ENCODE peak calls at places on chromosome 18, in nine cellular contexts. R is GM23338, L is mammary epithelial cell, A is keratinocyte, E is GM12878, M is neural progenitor cell, J is HCT116, D is MM.1S, U is PC-9. Q is an unnamed sample. For H3K79me2 and H3K4me1, the result is how much of the 10 kb centered on the place peaks cover.

GRCh38 chr18:3759099-3759498 is 309.1 kb downstream of the TGIF1 start:
- DNase-seq in D (no peak), E (no peak), U (no peak), A (no peak), M (no peak), L (no peak), J (no peak), R (no peak), Q (no peak)

GRCh38 chr18:28168725-28169124 is 8.2 kb downstream of the CDH2 start:
- DNase-seq in U (no peak), D (peak), M (no peak), J (no peak), L (no peak), R (no peak), A (no peak), E (no peak), Q (no peak)

GRCh38 chr18:49359732-49360444 is 100.6 kb downstream of the DYM start:
- DNase-seq in J (no peak), U (no peak), A (no peak), R (no peak), E (peak), M (no peak), D (peak), L (peak), Q (peak)

GRCh38 chr18:55875330-55875933 is 287.4 kb upstream of the TCF4 start:
- DNase-seq in L (no peak), U (no peak), D (no peak), E (no peak), A (no peak), R (no peak), M (peak), J (no peak), Q (no peak)

GRCh38 chr18:25038261-25038660 is 313.7 kb downstream of the ZNF521 start:
- DNase-seq in D (no peak), R (no peak), M (peak), J (no peak), E (no peak), L (no peak), U (no peak), A (no peak), Q (no peak)

GRCh38 chr18:75456277-75456676 is 28.8 kb upstream of the SMIM21 start:
- DNase-seq in D (no peak), J (no peak), E (no peak), A (no peak), U (no peak), M (peak), R (peak), L (no peak), Q (peak)

GRCh38 chr18:57784034-57784815 is 18.9 kb downstream of the ATP8B1 start:
- DNase-seq in U (no peak), L (peak), A (no peak), D (no peak), E (no peak), J (no peak), M (no peak), R (no peak), Q (peak)

GRCh38 chr18:44067201-44067600 is 613.5 kb upstream of the SETBP1 start:
- DNase-seq in R (no peak), U (no peak), D (no peak), J (no peak), E (no peak), A (no peak), M (no peak), L (no peak), Q (no peak)

GRCh38 chr18:2480536-2480935 is 90.8 kb downstream of the METTL4 start:
- DNase-seq in L (no peak), E (no peak), D (no peak), M (no peak), J (no peak), U (no peak), A (no peak), R (no peak), Q (no peak)

GRCh38 chr18:14026199-14026598 is 106.0 kb downstream of the ZNF519 start:
- DNase-seq in J (no peak), E (no peak), U (no peak), D (no peak), L (no peak), A (no peak), R (peak), M (no peak), Q (no peak)

GRCh38 chr18:6414118-6414722 is 491 bp downstream of the L3MBTL4 start:
- DNase-seq in J (no peak), R (peak), D (peak), E (no peak), A (no peak), M (peak), L (peak), U (no peak), Q (no peak)

GRCh38 chr18:51196811-51197660 is 445 bp downstream of the MEX3C start:
- DNase-seq in L (peak), E (no peak), D (peak), U (peak), M (peak), J (no peak), A (no peak), R (peak), Q (peak)

GRCh38 chr18:47775961-47776360 is 154.5 kb downstream of the SMAD2 start:
- DNase-seq in M (no peak), R (peak), E (no peak), D (no peak), A (no peak), J (no peak), U (no peak), L (no peak), Q (no peak)

GRCh38 chr18:59877366-59877765 is 22.4 kb upstream of the PMAIP1 start:
- DNase-seq in M (no peak), U (no peak), D (no peak), E (no peak), L (no peak), R (no peak), A (no peak), J (no peak), Q (no peak)

GRCh38 chr18:33839452-33840225 is 261.6 kb downstream of the ASXL3 start:
- DNase-seq in L (peak), U (no peak), D (peak), A (peak), R (peak), E (no peak), J (peak), M (peak), Q (peak)

GRCh38 chr18:69757733-69758132 is 189.9 kb downstream of the CD226 start:
- DNase-seq in U (no peak), E (no peak), R (peak), A (no peak), M (peak), J (no peak), L (peak), D (no peak), Q (peak)

GRCh38 chr18:10852610-10853303 is 296.6 kb downstream of the PIEZO2 start:
- DNase-seq in M (no peak), U (no peak), E (no peak), A (no peak), J (no peak), L (no peak), R (no peak), D (no peak), Q (no peak)

GRCh38 chr18:8174758-8175157 is 434.5 kb upstream of the RAB12 start:
- DNase-seq in R (no peak), M (no peak), J (no peak), E (no peak), U (no peak), A (no peak), L (no peak), D (no peak), Q (no peak)

GRCh38 chr18:57241869-57242268 is 95.0 kb downstream of the BOD1L2 start:
- DNase-seq in D (no peak), J (no peak), M (no peak), E (no peak), U (no peak), A (no peak), R (no peak), L (no peak), Q (no peak)

GRCh38 chr18:77131652-77132368 is 773 bp downstream of the MBP start:
- DNase-seq in L (peak), R (peak), E (no peak), M (peak), D (no peak), J (no peak), U (peak), A (no peak), Q (no peak)

GRCh38 chr18:66575263-66575662 is 28.6 kb downstream of the CDH19 start:
- DNase-seq in E (no peak), A (no peak), L (no peak), J (no peak), R (no peak), U (no peak), M (no peak), D (no peak), Q (no peak)

GRCh38 chr18:21741511-21742322 is 1.1 kb downstream of the MIB1 start:
- DNase-seq in D (peak), L (peak), U (peak), M (no peak), A (no peak), E (no peak), J (no peak), R (peak), Q (peak)

GRCh38 chr18:49304746-49305145 is 155.7 kb downstream of the DYM start:
- DNase-seq in L (no peak), U (no peak), D (no peak), M (no peak), R (no peak), A (no peak), J (no peak), E (no peak), Q (no peak)

GRCh38 chr18:34977787-34978532 is 63.3 kb upstream of the MAPRE2 start:
- DNase-seq in M (peak), A (no peak), E (no peak), J (no peak), U (peak), D (peak), L (peak), R (peak), Q (no peak)

GRCh38 chr18:45993441-45993840 is 26.3 kb upstream of the EPG5 start:
- DNase-seq in D (no peak), M (no peak), R (no peak), U (no peak), L (peak), J (no peak), E (no peak), A (peak), Q (peak)

GRCh38 chr18:58005885-58006523 is 38.0 kb upstream of the NEDD4L start:
- DNase-seq in M (no peak), L (peak), U (no peak), E (no peak), A (peak), D (no peak), J (peak), R (no peak), Q (peak)

GRCh38 chr18:76553715-76554603 is 58.9 kb upstream of the ZNF516 start:
- DNase-seq in A (no peak), U (no peak), D (no peak), R (no peak), L (peak), M (no peak), J (no peak), E (no peak), Q (peak)

GRCh38 chr18:48539406-48540328 is 836 bp downstream of the CTIF start:
- DNase-seq in E (no peak), D (peak), L (peak), A (no peak), U (no peak), J (no peak), M (peak), R (peak), Q (peak)

GRCh38 chr18:47888156-47888555 is 42.3 kb downstream of the SMAD2 start:
- DNase-seq in M (no peak), R (no peak), U (no peak), J (no peak), L (no peak), A (no peak), D (no peak), E (no peak), Q (no peak)

GRCh38 chr18:57447154-57447621 is 12.0 kb downstream of the ONECUT2 start:
- DNase-seq in A (no peak), R (peak), J (no peak), E (no peak), L (no peak), D (peak), M (peak), U (no peak), Q (peak)

GRCh38 chr18:65788373-65788772 is 37.6 kb downstream of the CDH7 start:
- DNase-seq in R (no peak), D (peak), M (peak), E (no peak), L (no peak), A (no peak), U (no peak), J (no peak), Q (no peak)

GRCh38 chr18:12238861-12239260 is 15.3 kb upstream of the CIDEA start:
- DNase-seq in M (no peak), A (no peak), L (no peak), R (no peak), J (no peak), E (no peak), D (no peak), U (no peak), Q (peak)

GRCh38 chr18:51323941-51324340 is 126.5 kb upstream of the MEX3C start:
- DNase-seq in U (no peak), M (no peak), A (no peak), R (no peak), D (no peak), L (no peak), J (no peak), E (no peak), Q (no peak)

GRCh38 chr18:68177807-68178702 is 536.9 kb downstream of the TMX3 start:
- DNase-seq in R (no peak), U (peak), E (no peak), A (peak), M (no peak), L (peak), D (no peak), J (no peak), Q (peak)

GRCh38 chr18:10453885-10454772 is at the start of gene APCDD1:
- DNase-seq in D (no peak), M (peak), R (peak), E (no peak), A (no peak), U (no peak), L (peak), J (no peak), Q (peak)

GRCh38 chr18:60499675-60500074 is 127.1 kb upstream of the MC4R start:
- DNase-seq in M (no peak), U (no peak), E (no peak), R (no peak), J (no peak), L (no peak), D (no peak), A (no peak), Q (no peak)

GRCh38 chr18:7413906-7414305 is 153.2 kb upstream of the PTPRM start:
- DNase-seq in J (no peak), A (no peak), L (no peak), D (no peak), U (no peak), E (no peak), M (no peak), R (no peak), Q (no peak)

DNA sequence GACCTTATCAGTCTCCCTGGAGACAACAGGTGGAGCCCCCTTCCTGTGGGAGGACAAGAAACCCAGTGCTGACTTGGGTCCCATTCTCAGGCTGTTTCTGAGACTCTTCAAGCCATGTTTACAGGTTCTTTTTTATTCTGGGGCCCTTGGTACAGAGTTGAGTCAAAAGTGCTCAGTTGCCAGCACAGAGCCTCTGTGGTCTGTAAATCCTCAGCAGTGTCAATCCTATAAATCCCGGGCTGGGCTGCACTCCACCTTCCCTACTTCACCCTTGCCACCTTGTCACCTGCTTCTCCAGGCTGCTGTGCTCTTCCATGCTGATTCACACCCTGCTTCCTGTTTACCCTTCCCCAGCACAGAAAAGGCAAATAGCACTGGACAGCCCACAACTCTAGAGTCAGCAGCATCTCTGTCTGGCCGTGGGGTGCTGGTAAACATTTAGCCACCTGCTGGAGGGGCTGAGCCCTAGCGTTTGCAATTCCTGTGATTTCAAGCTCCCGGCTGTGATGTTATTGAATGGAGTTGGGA is 74.7 kb downstream of the TNFRSF11A start:
- DNase-seq in U (peak), R (peak), A (no peak), D (no peak), L (peak), M (peak), E (no peak), J (no peak), Q (no peak)
- TF ChIP-seq CTCF in U (peak), R (peak), A (peak), D (no peak), L (peak), M (peak), E (peak), J (peak), Q (peak)

GRCh38 chr18:26655614-26656400 is 107.5 kb upstream of the KCTD1 start:
- DNase-seq in L (peak), E (no peak), D (peak), J (no peak), U (peak), A (no peak), M (peak), R (peak), Q (peak)

GRCh38 chr18:26657618-26658581 is 109.5 kb upstream of the KCTD1 start:
- DNase-seq in D (no peak), L (no peak), E (no peak), M (no peak), R (no peak), A (no peak), J (no peak), U (no peak), Q (no peak)

GRCh38 chr18:26655010-26655613 is 106.8 kb upstream of the KCTD1 start:
- DNase-seq in A (no peak), J (no peak), E (no peak), D (no peak), L (no peak), M (no peak), U (no peak), R (no peak), Q (peak)

GRCh38 chr18:26656401-26656943 is 108.1 kb upstream of the KCTD1 start:
- DNase-seq in R (no peak), J (no peak), L (no peak), E (no peak), M (peak), U (no peak), A (no peak), D (no peak), Q (no peak)

DNA sequence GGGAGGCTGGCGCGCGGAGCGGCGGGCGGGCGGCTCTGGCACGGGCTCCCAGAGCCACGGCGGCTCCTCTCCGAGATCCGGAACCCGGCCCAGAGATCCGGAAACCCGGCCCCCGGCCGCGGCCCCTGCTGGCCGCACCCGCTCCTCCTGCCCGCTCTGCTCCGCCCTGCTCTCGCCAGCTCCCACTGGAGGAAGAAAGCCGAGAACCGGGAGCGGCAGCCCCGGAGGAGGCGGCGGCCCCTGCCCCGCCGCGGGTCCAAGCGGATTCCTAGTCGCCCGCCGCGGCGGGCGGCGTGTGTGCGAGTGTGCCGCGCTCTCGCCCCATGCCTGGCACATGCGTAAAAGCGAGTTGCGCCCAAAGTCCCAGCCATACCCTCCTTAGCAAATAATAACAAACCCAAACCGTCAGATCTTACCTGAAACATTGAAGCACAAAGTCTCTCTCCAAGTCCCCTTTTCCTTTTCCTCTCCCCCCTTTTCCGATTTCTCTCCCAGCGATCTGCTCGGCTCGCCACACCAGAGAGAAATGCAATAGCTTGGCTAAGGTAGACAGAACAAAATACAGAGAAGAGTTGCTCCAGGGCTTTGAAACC is 108.7 kb upstream of the KCTD1 start:
- DNase-seq in E (no peak), L (peak), J (no peak), A (no peak), D (peak), R (peak), U (peak), M (peak), Q (peak)
- H3K79me2 ChIP-seq in E (under half), L (under half), J (under half), A (under half), D (under half), R (under half), U (under half), M (under half), Q (under half)

DNA sequence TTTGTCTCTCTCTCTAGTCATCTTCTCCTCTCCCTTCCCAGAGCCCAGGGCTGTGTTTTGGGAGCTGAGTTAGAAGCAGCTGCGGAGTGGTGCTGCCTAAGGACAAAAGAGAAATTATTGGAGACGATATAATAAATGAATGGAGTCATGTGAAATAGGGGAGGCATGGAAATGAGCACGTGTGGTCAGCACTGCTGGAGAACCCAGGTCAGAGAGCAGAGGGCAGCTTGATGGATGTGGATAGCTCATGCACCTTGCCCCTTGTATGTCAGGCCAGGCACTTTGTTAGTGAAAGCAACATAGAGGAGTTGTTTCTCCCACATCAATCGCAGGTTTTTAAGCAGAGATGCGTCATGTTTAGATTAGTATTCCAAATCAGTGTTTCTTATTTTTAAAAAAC is 15.7 kb downstream of the TTR start:
- DNase-seq in L (no peak), D (no peak), A (no peak), U (no peak), R (no peak), J (no peak), E (no peak), M (no peak), Q (no peak)
- H3K4me1 ChIP-seq in L (under half), D (under half), A (under half), U (under half), R (under half), J (under half), E (under half), M (under half), Q (under half)

GRCh38 chr18:80247403-80247916 is at the start of gene PARD6G:
- DNase-seq in E (no peak), L (peak), J (peak), R (peak), D (peak), U (peak), A (no peak), M (peak), Q (peak)
- TF ChIP-seq CTCF in E (no peak), L (no peak), J (peak), R (no peak), D (no peak), U (no peak), A (no peak), M (peak), Q (peak)

DNA sequence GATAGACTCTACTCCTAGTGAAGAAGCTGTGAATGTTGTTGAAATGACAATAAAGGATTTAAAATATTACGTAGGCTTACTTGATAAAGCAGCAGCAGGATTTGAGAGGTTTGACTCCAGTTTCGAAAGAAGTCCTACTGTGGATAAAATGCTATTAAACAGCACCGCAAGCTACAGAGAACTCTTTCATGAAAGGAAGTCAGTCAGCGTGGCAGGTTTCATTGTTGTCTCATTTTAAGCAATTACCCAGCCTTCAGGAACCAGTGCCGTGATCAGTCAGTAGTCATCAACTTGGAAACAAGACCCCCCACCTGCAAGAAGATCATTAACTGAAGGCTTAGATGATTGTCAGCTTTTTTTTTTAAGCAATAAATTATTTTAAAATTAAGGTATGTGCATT is 14.0 kb downstream of the USP14 start:
- DNase-seq in L (no peak), D (no peak), J (no peak), A (no peak), M (peak), R (no peak), E (no peak), U (no peak), Q (no peak)
- H3K79me2 ChIP-seq in L (half or more), D (under half), J (half or more), A (under half), M (half or more), R (half or more), E (under half), U (under half), Q (under half)